ENCODE peak calls at places on chromosomes 6 and 20, in eight cellular contexts. One of them, this sample, is unnamed.

GRCh38 chr20:64246616-64247311 is 8.8 kb upstream of the PCMTD2 start:
- DNase-seq in CD4-positive, alpha-beta T cell: no peak
- DNase-seq in PC-3: no peak
- DNase-seq in adrenal gland: peak; percentile 17
- DNase-seq in H1: no peak
- DNase-seq in uterus: no peak
- DNase-seq in MM.1S: no peak
- DNase-seq in brain microvascular endothelial cell: no peak
- DNase-seq in this sample: no peak

GRCh38 chr6:20692023-20692422 is 157.8 kb downstream of the CDKAL1 start:
- DNase-seq in CD4-positive, alpha-beta T cell: no peak
- DNase-seq in PC-3: no peak
- DNase-seq in adrenal gland: no peak
- DNase-seq in H1: no peak
- DNase-seq in uterus: no peak
- DNase-seq in MM.1S: no peak
- DNase-seq in brain microvascular endothelial cell: no peak
- DNase-seq in this sample: no peak

GRCh38 chr20:35985789-35986188 is 17.4 kb downstream of the CNBD2 start:
- DNase-seq in CD4-positive, alpha-beta T cell: no peak
- DNase-seq in PC-3: peak; percentile 89
- DNase-seq in adrenal gland: no peak
- DNase-seq in H1: no peak
- DNase-seq in uterus: no peak
- DNase-seq in MM.1S: no peak
- DNase-seq in brain microvascular endothelial cell: no peak
- DNase-seq in this sample: no peak

GRCh38 chr6:34285571-34285970 is 36.8 kb upstream of the SMIM29 start:
- DNase-seq in CD4-positive, alpha-beta T cell: no peak
- DNase-seq in PC-3: no peak
- DNase-seq in adrenal gland: no peak
- DNase-seq in H1: no peak
- DNase-seq in uterus: no peak
- DNase-seq in MM.1S: no peak
- DNase-seq in brain microvascular endothelial cell: no peak
- DNase-seq in this sample: no peak

GRCh38 chr20:9617940-9618339 is 103.5 kb downstream of the LAMP5 start:
- DNase-seq in CD4-positive, alpha-beta T cell: no peak
- DNase-seq in PC-3: peak; percentile 89
- DNase-seq in adrenal gland: peak; percentile 63
- DNase-seq in H1: no peak
- DNase-seq in uterus: no peak
- DNase-seq in MM.1S: peak; percentile 77
- DNase-seq in brain microvascular endothelial cell: peak; percentile 61
- DNase-seq in this sample: peak; percentile 36

GRCh38 chr6:44627091-44627878 is 239.8 kb downstream of the CDC5L start:
- DNase-seq in CD4-positive, alpha-beta T cell: no peak
- DNase-seq in PC-3: no peak
- DNase-seq in adrenal gland: no peak
- DNase-seq in H1: no peak
- DNase-seq in uterus: no peak
- DNase-seq in MM.1S: no peak
- DNase-seq in brain microvascular endothelial cell: no peak
- DNase-seq in this sample: no peak

GRCh38 chr20:59004493-59004762 is 2.6 kb downstream of the CTSZ start:
- DNase-seq in CD4-positive, alpha-beta T cell: peak; percentile 56
- DNase-seq in PC-3: no peak
- DNase-seq in adrenal gland: peak; percentile 58
- DNase-seq in H1: no peak
- DNase-seq in uterus: no peak
- DNase-seq in MM.1S: no peak
- DNase-seq in brain microvascular endothelial cell: no peak
- DNase-seq in this sample: no peak

GRCh38 chr6:32944265-32944664 is 3.4 kb upstream of the HLA-DMB start:
- DNase-seq in CD4-positive, alpha-beta T cell: no peak
- DNase-seq in PC-3: no peak
- DNase-seq in adrenal gland: no peak
- DNase-seq in H1: no peak
- DNase-seq in uterus: no peak
- DNase-seq in MM.1S: peak; percentile 80
- DNase-seq in brain microvascular endothelial cell: no peak
- DNase-seq in this sample: no peak

GRCh38 chr6:41523957-41524633 is 22.1 kb upstream of the FOXP4 start:
- DNase-seq in CD4-positive, alpha-beta T cell: no peak
- DNase-seq in PC-3: no peak
- DNase-seq in adrenal gland: no peak
- DNase-seq in H1: no peak
- DNase-seq in uterus: no peak
- DNase-seq in MM.1S: no peak
- DNase-seq in brain microvascular endothelial cell: no peak
- DNase-seq in this sample: no peak

GRCh38 chr6:38339914-38340313 is 299.8 kb downstream of the BTBD9 start:
- DNase-seq in CD4-positive, alpha-beta T cell: no peak
- DNase-seq in PC-3: no peak
- DNase-seq in adrenal gland: no peak
- DNase-seq in H1: no peak
- DNase-seq in uterus: no peak
- DNase-seq in MM.1S: no peak
- DNase-seq in brain microvascular endothelial cell: no peak
- DNase-seq in this sample: no peak

GRCh38 chr6:72922401-72922800 is 300.5 kb downstream of the KCNQ5 start:
- DNase-seq in CD4-positive, alpha-beta T cell: no peak
- DNase-seq in PC-3: no peak
- DNase-seq in adrenal gland: no peak
- DNase-seq in H1: no peak
- DNase-seq in uterus: no peak
- DNase-seq in MM.1S: no peak
- DNase-seq in brain microvascular endothelial cell: no peak
- DNase-seq in this sample: no peak

GRCh38 chr20:59781236-59781635 is 152.2 kb downstream of the SYCP2 start:
- DNase-seq in CD4-positive, alpha-beta T cell: no peak
- DNase-seq in PC-3: no peak
- DNase-seq in adrenal gland: peak; percentile 11
- DNase-seq in H1: no peak
- DNase-seq in uterus: no peak
- DNase-seq in MM.1S: no peak
- DNase-seq in brain microvascular endothelial cell: no peak
- DNase-seq in this sample: no peak

GRCh38 chr20:18545566-18545965 is 21.7 kb upstream of the SMIM26 start:
- DNase-seq in CD4-positive, alpha-beta T cell: no peak
- DNase-seq in PC-3: no peak
- DNase-seq in adrenal gland: no peak
- DNase-seq in H1: no peak
- DNase-seq in uterus: no peak
- DNase-seq in MM.1S: no peak
- DNase-seq in brain microvascular endothelial cell: no peak
- DNase-seq in this sample: no peak

GRCh38 chr20:50146732-50147662 is 6.5 kb downstream of the PEDS1 start:
- DNase-seq in CD4-positive, alpha-beta T cell: peak; percentile 74
- DNase-seq in PC-3: peak; percentile 89
- DNase-seq in adrenal gland: no peak
- DNase-seq in H1: no peak
- DNase-seq in uterus: no peak
- DNase-seq in MM.1S: no peak
- DNase-seq in brain microvascular endothelial cell: no peak
- DNase-seq in this sample: peak; percentile 93

GRCh38 chr6:134446901-134447300 is 129.0 kb upstream of the SGK1 start:
- DNase-seq in CD4-positive, alpha-beta T cell: no peak
- DNase-seq in PC-3: no peak
- DNase-seq in adrenal gland: no peak
- DNase-seq in H1: no peak
- DNase-seq in uterus: no peak
- DNase-seq in MM.1S: no peak
- DNase-seq in brain microvascular endothelial cell: no peak
- DNase-seq in this sample: no peak

GRCh38 chr20:5528719-5529256 is 212.0 kb upstream of the PROKR2 start:
- DNase-seq in CD4-positive, alpha-beta T cell: peak; percentile 66
- DNase-seq in PC-3: peak; percentile 90
- DNase-seq in adrenal gland: peak; percentile 86
- DNase-seq in H1: peak; percentile 15
- DNase-seq in uterus: peak; percentile 63
- DNase-seq in MM.1S: peak; percentile 83
- DNase-seq in brain microvascular endothelial cell: peak; percentile 80
- DNase-seq in this sample: peak; percentile 83

GRCh38 chr6:3324262-3324942 is 65.7 kb downstream of the PSMG4 start:
- DNase-seq in CD4-positive, alpha-beta T cell: no peak
- DNase-seq in PC-3: peak; percentile 87
- DNase-seq in adrenal gland: peak; percentile 43
- DNase-seq in H1: no peak
- DNase-seq in uterus: peak; percentile 23
- DNase-seq in MM.1S: no peak
- DNase-seq in brain microvascular endothelial cell: peak; percentile 99
- DNase-seq in this sample: peak; percentile 60
- H3K27ac ChIP-seq in CD4-positive, alpha-beta T cell: no peak overlapping the region
- H3K27ac ChIP-seq in PC-3: peak overlapping the region; percentile 85
- H3K27ac ChIP-seq in adrenal gland: peak overlapping the region; percentile 58
- H3K27ac ChIP-seq in H1: no peak overlapping the region
- H3K27ac ChIP-seq in uterus: peak overlapping the region; percentile 73
- H3K27ac ChIP-seq in MM.1S: no peak overlapping the region
- H3K27ac ChIP-seq in brain microvascular endothelial cell: peak overlapping the region; percentile 82
- H3K27ac ChIP-seq in this sample: no peak overlapping the region

DNA sequence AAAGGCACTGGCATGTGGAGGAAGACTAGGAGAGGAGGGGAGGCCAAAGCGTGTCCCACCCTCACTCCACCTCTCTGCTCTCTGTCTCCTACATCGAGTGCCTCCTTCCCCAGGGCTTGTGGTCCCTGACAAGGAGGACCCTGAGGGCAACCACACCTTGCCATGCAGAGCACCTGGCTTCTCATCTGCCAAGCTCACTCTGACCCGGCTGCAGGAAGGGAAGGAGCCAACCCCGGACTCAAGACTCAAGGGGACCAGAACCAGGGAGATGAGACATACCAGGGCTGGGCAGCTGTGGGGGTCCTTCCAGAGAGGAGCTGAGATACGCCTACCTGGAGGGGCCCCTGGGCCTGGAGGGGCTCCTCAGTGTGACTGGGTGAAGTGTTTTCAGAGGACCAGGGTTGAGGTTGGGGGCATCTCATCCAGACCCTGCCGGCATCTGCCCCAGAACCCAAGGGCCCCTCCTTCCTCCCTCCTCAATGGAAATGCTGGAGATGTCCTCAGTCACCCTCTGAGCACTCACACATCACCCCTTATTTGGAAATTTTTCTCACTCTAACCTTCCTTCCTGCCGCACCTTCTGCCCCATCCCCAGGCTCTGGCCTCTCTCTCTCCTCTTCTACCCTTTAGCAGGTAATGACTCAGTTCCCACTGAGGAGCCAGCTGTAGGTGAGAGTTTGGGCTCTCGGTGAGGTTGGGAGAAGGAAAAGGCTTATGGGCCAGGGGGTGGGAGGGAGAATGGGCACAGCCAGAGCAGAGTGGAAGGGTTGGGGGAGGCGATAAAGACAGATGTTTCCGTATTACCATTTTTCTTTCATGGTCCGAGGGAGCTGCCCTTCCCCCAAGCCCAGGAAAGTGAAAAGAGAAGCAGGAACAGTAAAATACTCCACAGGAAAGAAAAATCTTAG is 32.0 kb upstream of the POU5F1 start:
- DNase-seq in CD4-positive, alpha-beta T cell: no peak
- DNase-seq in PC-3: peak; percentile 74
- DNase-seq in adrenal gland: no peak
- DNase-seq in H1: no peak
- DNase-seq in uterus: no peak
- DNase-seq in MM.1S: no peak
- DNase-seq in brain microvascular endothelial cell: no peak
- DNase-seq in this sample: peak; percentile 38
- H3K27ac ChIP-seq in CD4-positive, alpha-beta T cell: peak overlapping the region; percentile 71
- H3K27ac ChIP-seq in PC-3: peak overlapping the region; percentile 92
- H3K27ac ChIP-seq in adrenal gland: peak overlapping the region; percentile 28
- H3K27ac ChIP-seq in H1: no peak overlapping the region
- H3K27ac ChIP-seq in uterus: peak overlapping the region; percentile 83
- H3K27ac ChIP-seq in MM.1S: peak overlapping the region; percentile 99
- H3K27ac ChIP-seq in brain microvascular endothelial cell: no peak overlapping the region
- H3K27ac ChIP-seq in this sample: peak overlapping the region; percentile 77

DNA sequence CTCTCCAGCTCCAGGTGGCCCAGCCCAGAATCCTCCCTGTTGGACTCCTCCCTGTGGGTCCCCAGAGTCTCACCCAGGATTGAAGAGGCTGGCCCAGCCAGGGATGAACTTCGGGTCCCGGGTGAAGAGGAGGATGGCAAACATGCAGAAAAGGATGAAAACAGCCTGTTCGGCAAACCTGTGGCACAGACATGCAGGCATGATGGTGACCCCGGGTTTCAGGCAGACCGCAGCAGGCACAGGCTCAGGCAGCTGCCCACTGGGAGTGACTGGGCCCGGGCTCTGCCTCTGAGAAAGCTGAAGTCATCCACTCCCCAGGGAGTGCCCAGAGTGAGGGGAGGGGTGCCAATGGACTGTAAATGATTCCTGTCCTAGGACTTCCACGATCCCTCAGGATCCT is 37.5 kb upstream of the OCSTAMP start:
- DNase-seq in CD4-positive, alpha-beta T cell: no peak
- DNase-seq in PC-3: no peak
- DNase-seq in adrenal gland: no peak
- DNase-seq in H1: no peak
- DNase-seq in uterus: no peak
- DNase-seq in MM.1S: no peak
- DNase-seq in brain microvascular endothelial cell: no peak
- DNase-seq in this sample: no peak
- H3K27ac ChIP-seq in CD4-positive, alpha-beta T cell: no peak overlapping the region
- H3K27ac ChIP-seq in PC-3: no peak overlapping the region
- H3K27ac ChIP-seq in adrenal gland: no peak overlapping the region
- H3K27ac ChIP-seq in H1: no peak overlapping the region
- H3K27ac ChIP-seq in uterus: no peak overlapping the region
- H3K27ac ChIP-seq in MM.1S: no peak overlapping the region
- H3K27ac ChIP-seq in brain microvascular endothelial cell: no peak overlapping the region
- H3K27ac ChIP-seq in this sample: no peak overlapping the region

GRCh38 chr6:140009286-140009685 is 634.8 kb upstream of the CITED2 start:
- DNase-seq in CD4-positive, alpha-beta T cell: no peak
- DNase-seq in PC-3: no peak
- DNase-seq in adrenal gland: no peak
- DNase-seq in H1: no peak
- DNase-seq in uterus: no peak
- DNase-seq in MM.1S: no peak
- DNase-seq in brain microvascular endothelial cell: no peak
- DNase-seq in this sample: no peak

GRCh38 chr6:140007525-140007924 is 633.1 kb upstream of the CITED2 start:
- DNase-seq in CD4-positive, alpha-beta T cell: no peak
- DNase-seq in PC-3: no peak
- DNase-seq in adrenal gland: no peak
- DNase-seq in H1: no peak
- DNase-seq in uterus: no peak
- DNase-seq in MM.1S: no peak
- DNase-seq in brain microvascular endothelial cell: no peak
- DNase-seq in this sample: no peak

GRCh38 chr6:140011537-140011936 is 637.1 kb upstream of the CITED2 start:
- DNase-seq in CD4-positive, alpha-beta T cell: no peak
- DNase-seq in PC-3: no peak
- DNase-seq in adrenal gland: no peak
- DNase-seq in H1: no peak
- DNase-seq in uterus: no peak
- DNase-seq in MM.1S: no peak
- DNase-seq in brain microvascular endothelial cell: no peak
- DNase-seq in this sample: no peak

GRCh38 chr6:140017470-140017869 is 643.0 kb upstream of the CITED2 start:
- DNase-seq in CD4-positive, alpha-beta T cell: no peak
- DNase-seq in PC-3: no peak
- DNase-seq in adrenal gland: no peak
- DNase-seq in H1: no peak
- DNase-seq in uterus: no peak
- DNase-seq in MM.1S: no peak
- DNase-seq in brain microvascular endothelial cell: no peak
- DNase-seq in this sample: no peak

GRCh38 chr6:140012146-140012545 is 637.7 kb upstream of the CITED2 start:
- DNase-seq in CD4-positive, alpha-beta T cell: no peak
- DNase-seq in PC-3: no peak
- DNase-seq in adrenal gland: no peak
- DNase-seq in H1: no peak
- DNase-seq in uterus: no peak
- DNase-seq in MM.1S: no peak
- DNase-seq in brain microvascular endothelial cell: no peak
- DNase-seq in this sample: no peak
- H3K27ac ChIP-seq in CD4-positive, alpha-beta T cell: no peak overlapping the region
- H3K27ac ChIP-seq in PC-3: no peak overlapping the region
- H3K27ac ChIP-seq in adrenal gland: peak overlapping the region; percentile 30
- H3K27ac ChIP-seq in H1: no peak overlapping the region
- H3K27ac ChIP-seq in uterus: no peak overlapping the region
- H3K27ac ChIP-seq in MM.1S: no peak overlapping the region
- H3K27ac ChIP-seq in brain microvascular endothelial cell: no peak overlapping the region
- H3K27ac ChIP-seq in this sample: no peak overlapping the region